ENCODE peak calls at places on chromosomes 12 and 14, in eight cellular contexts. One of them, this sample, is unnamed.

GRCh38 chr14:93185333-93185688 is 194 bp downstream of the LYSET start:
- DNase-seq in HCT116: no peak
- DNase-seq in PC-3: peak
- DNase-seq in hepatocyte: no peak
- DNase-seq in MM.1S: peak
- DNase-seq in OCI-LY7: no peak
- DNase-seq in GM23338: no peak
- DNase-seq in neural progenitor cell: no peak
- DNase-seq in this sample: no peak

GRCh38 chr12:13959131-13959734 is 22.2 kb downstream of the GRIN2B start:
- DNase-seq in HCT116: no peak
- DNase-seq in PC-3: no peak
- DNase-seq in hepatocyte: no peak
- DNase-seq in MM.1S: no peak
- DNase-seq in OCI-LY7: no peak
- DNase-seq in GM23338: peak
- DNase-seq in neural progenitor cell: no peak
- DNase-seq in this sample: no peak

GRCh38 chr14:105477659-105478623 is 3.3 kb downstream of the CRIP2 start:
- DNase-seq in HCT116: no peak
- DNase-seq in PC-3: no peak
- DNase-seq in hepatocyte: no peak
- DNase-seq in MM.1S: no peak
- DNase-seq in OCI-LY7: no peak
- DNase-seq in GM23338: peak
- DNase-seq in neural progenitor cell: peak
- DNase-seq in this sample: no peak

GRCh38 chr14:61598980-61599379 is 96.3 kb upstream of the HIF1A start:
- DNase-seq in HCT116: no peak
- DNase-seq in PC-3: no peak
- DNase-seq in hepatocyte: no peak
- DNase-seq in MM.1S: peak
- DNase-seq in OCI-LY7: peak
- DNase-seq in GM23338: no peak
- DNase-seq in neural progenitor cell: no peak
- DNase-seq in this sample: no peak

GRCh38 chr12:108568653-108569154 is 6.3 kb downstream of the ISCU start:
- DNase-seq in HCT116: no peak
- DNase-seq in PC-3: no peak
- DNase-seq in hepatocyte: no peak
- DNase-seq in MM.1S: peak
- DNase-seq in OCI-LY7: peak
- DNase-seq in GM23338: no peak
- DNase-seq in neural progenitor cell: no peak
- DNase-seq in this sample: no peak

GRCh38 chr12:3223601-3224529 is 146.7 kb downstream of the TSPAN9 start:
- DNase-seq in HCT116: no peak
- DNase-seq in PC-3: no peak
- DNase-seq in hepatocyte: no peak
- DNase-seq in MM.1S: no peak
- DNase-seq in OCI-LY7: no peak
- DNase-seq in GM23338: no peak
- DNase-seq in neural progenitor cell: no peak
- DNase-seq in this sample: no peak

GRCh38 chr12:101407438-101408345 is at the start of gene ARL1:
- DNase-seq in HCT116: peak
- DNase-seq in PC-3: peak
- DNase-seq in hepatocyte: peak
- DNase-seq in MM.1S: peak
- DNase-seq in OCI-LY7: peak
- DNase-seq in GM23338: peak
- DNase-seq in neural progenitor cell: peak
- DNase-seq in this sample: peak

GRCh38 chr14:67168110-67168441 is 21.2 kb upstream of the GARIN2 start:
- DNase-seq in HCT116: no peak
- DNase-seq in PC-3: no peak
- DNase-seq in hepatocyte: no peak
- DNase-seq in MM.1S: no peak
- DNase-seq in OCI-LY7: no peak
- DNase-seq in GM23338: no peak
- DNase-seq in neural progenitor cell: no peak
- DNase-seq in this sample: no peak

GRCh38 chr12:96249196-96250118 is 55.3 kb downstream of the ELK3 start:
- DNase-seq in HCT116: no peak
- DNase-seq in PC-3: no peak
- DNase-seq in hepatocyte: no peak
- DNase-seq in MM.1S: no peak
- DNase-seq in OCI-LY7: no peak
- DNase-seq in GM23338: no peak
- DNase-seq in neural progenitor cell: peak
- DNase-seq in this sample: peak

GRCh38 chr12:126397071-126397571 is 1331.9 kb downstream of the AACS start:
- DNase-seq in HCT116: no peak
- DNase-seq in PC-3: peak
- DNase-seq in hepatocyte: no peak
- DNase-seq in MM.1S: peak
- DNase-seq in OCI-LY7: no peak
- DNase-seq in GM23338: no peak
- DNase-seq in neural progenitor cell: no peak
- DNase-seq in this sample: no peak
- TF ChIP-seq EZH2phosphoT487 in HCT116: no peak
- TF ChIP-seq EZH2phosphoT487 in PC-3: no peak
- TF ChIP-seq EZH2phosphoT487 in hepatocyte: no peak
- TF ChIP-seq EZH2phosphoT487 in MM.1S: no peak
- TF ChIP-seq EZH2phosphoT487 in OCI-LY7: no peak
- TF ChIP-seq EZH2phosphoT487 in GM23338: no peak
- TF ChIP-seq EZH2phosphoT487 in neural progenitor cell: no peak
- TF ChIP-seq EZH2phosphoT487 in this sample: no peak

GRCh38 chr14:44785096-44785495 is 176.7 kb downstream of the KLHL28 start:
- DNase-seq in HCT116: no peak
- DNase-seq in PC-3: no peak
- DNase-seq in hepatocyte: no peak
- DNase-seq in MM.1S: no peak
- DNase-seq in OCI-LY7: no peak
- DNase-seq in GM23338: no peak
- DNase-seq in neural progenitor cell: no peak
- DNase-seq in this sample: no peak
- TF ChIP-seq EZH2phosphoT487 in HCT116: no peak
- TF ChIP-seq EZH2phosphoT487 in PC-3: no peak
- TF ChIP-seq EZH2phosphoT487 in hepatocyte: no peak
- TF ChIP-seq EZH2phosphoT487 in MM.1S: no peak
- TF ChIP-seq EZH2phosphoT487 in OCI-LY7: no peak
- TF ChIP-seq EZH2phosphoT487 in GM23338: no peak
- TF ChIP-seq EZH2phosphoT487 in neural progenitor cell: no peak
- TF ChIP-seq EZH2phosphoT487 in this sample: no peak

GRCh38 chr14:64255756-64256155 is 38.4 kb downstream of the ESR2 start:
- DNase-seq in HCT116: no peak
- DNase-seq in PC-3: no peak
- DNase-seq in hepatocyte: no peak
- DNase-seq in MM.1S: no peak
- DNase-seq in OCI-LY7: no peak
- DNase-seq in GM23338: no peak
- DNase-seq in neural progenitor cell: no peak
- DNase-seq in this sample: peak

GRCh38 chr14:64249363-64249762 is 44.8 kb downstream of the ESR2 start:
- DNase-seq in HCT116: no peak
- DNase-seq in PC-3: no peak
- DNase-seq in hepatocyte: no peak
- DNase-seq in MM.1S: no peak
- DNase-seq in OCI-LY7: no peak
- DNase-seq in GM23338: no peak
- DNase-seq in neural progenitor cell: no peak
- DNase-seq in this sample: no peak

GRCh38 chr14:64248689-64249088 is 45.5 kb downstream of the ESR2 start:
- DNase-seq in HCT116: no peak
- DNase-seq in PC-3: no peak
- DNase-seq in hepatocyte: no peak
- DNase-seq in MM.1S: no peak
- DNase-seq in OCI-LY7: no peak
- DNase-seq in GM23338: no peak
- DNase-seq in neural progenitor cell: no peak
- DNase-seq in this sample: no peak

DNA sequence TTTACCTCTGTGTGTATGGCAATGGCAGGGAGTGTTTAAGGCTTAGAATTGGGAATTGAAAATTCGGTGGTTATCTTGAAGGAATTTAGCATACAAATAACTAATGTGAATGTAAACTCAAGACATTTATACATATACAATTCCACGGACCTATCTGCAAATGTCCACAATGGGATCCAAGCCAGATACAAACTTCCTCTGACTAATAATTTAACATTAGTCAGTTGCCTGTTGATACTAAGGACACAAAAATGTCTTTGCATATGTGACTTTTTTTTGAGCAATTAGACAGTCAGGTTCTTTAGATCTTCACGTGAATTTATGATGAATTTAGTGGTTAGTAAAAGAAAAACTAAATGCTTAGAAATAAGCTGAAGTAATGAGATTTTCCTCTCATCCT is 40.5 kb downstream of the ESR2 start:
- DNase-seq in HCT116: no peak
- DNase-seq in PC-3: peak
- DNase-seq in hepatocyte: no peak
- DNase-seq in MM.1S: no peak
- DNase-seq in OCI-LY7: no peak
- DNase-seq in GM23338: no peak
- DNase-seq in neural progenitor cell: no peak
- DNase-seq in this sample: no peak
- TF ChIP-seq EZH2phosphoT487 in HCT116: no peak
- TF ChIP-seq EZH2phosphoT487 in PC-3: no peak
- TF ChIP-seq EZH2phosphoT487 in hepatocyte: no peak
- TF ChIP-seq EZH2phosphoT487 in MM.1S: no peak
- TF ChIP-seq EZH2phosphoT487 in OCI-LY7: no peak
- TF ChIP-seq EZH2phosphoT487 in GM23338: no peak
- TF ChIP-seq EZH2phosphoT487 in neural progenitor cell: no peak
- TF ChIP-seq EZH2phosphoT487 in this sample: no peak

DNA sequence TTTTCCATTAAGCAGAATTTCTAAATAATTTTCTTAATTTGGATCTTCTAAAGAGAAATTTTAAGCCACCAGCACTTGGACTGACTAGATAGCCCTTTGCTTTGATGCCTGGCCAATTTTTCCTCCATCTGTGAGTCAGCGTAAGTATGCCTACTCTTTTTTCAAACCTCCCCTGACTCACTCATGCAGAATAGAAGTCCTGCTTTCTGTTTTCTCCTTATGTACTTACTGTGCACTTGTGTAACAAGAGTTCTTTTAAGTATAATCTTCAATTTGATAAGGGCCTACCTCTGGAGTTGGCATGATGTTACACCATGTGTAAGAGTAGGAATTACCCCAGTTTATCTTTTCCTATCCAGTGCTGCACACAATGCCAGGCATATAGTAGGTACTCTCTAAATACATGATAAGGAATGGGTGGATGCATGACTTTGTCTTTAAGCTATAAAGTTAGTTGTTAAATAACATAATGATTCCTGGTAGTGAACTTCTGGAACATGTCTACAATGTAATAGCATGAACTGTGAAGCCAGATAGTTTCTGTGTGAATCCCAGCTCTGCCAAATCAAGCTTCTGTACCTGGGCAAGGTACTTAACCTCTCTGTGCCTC is 329.6 kb downstream of the TMTC2 start:
- DNase-seq in HCT116: peak
- DNase-seq in PC-3: peak
- DNase-seq in hepatocyte: peak
- DNase-seq in MM.1S: no peak
- DNase-seq in OCI-LY7: no peak
- DNase-seq in GM23338: no peak
- DNase-seq in neural progenitor cell: no peak
- DNase-seq in this sample: no peak
- TF ChIP-seq EZH2phosphoT487 in HCT116: no peak
- TF ChIP-seq EZH2phosphoT487 in PC-3: no peak
- TF ChIP-seq EZH2phosphoT487 in hepatocyte: no peak
- TF ChIP-seq EZH2phosphoT487 in MM.1S: no peak
- TF ChIP-seq EZH2phosphoT487 in OCI-LY7: no peak
- TF ChIP-seq EZH2phosphoT487 in GM23338: no peak
- TF ChIP-seq EZH2phosphoT487 in neural progenitor cell: no peak
- TF ChIP-seq EZH2phosphoT487 in this sample: no peak

This sample was measured in SK-N-SH.